ENCODE peak calls at places on chromosomes 5 and 9, in six cellular contexts. J is CD8-positive, alpha-beta memory T cell; Z is lung; D is H7; T is heart right ventricle; Q is stomach. E is an unnamed sample. For H3K36me3, the result is how much of the 10 kb centered on the place peaks cover.

GRCh38 chr9:85112376-85112775 is 442.8 kb downstream of the NTRK2 start:
- DNase-seq in Z (no peak), D (no peak), J (no peak), Q (no peak), T (no peak), E (no peak)

GRCh38 chr5:106523842-106524241 is 1146.9 kb downstream of the EFNA5 start:
- DNase-seq in Z (no peak), T (no peak), J (no peak), D (no peak), Q (no peak), E (peak)

GRCh38 chr9:103242025-103242424 is 246.9 kb downstream of the CYLC2 start:
- DNase-seq in D (no peak), T (no peak), Z (no peak), Q (no peak), J (no peak), E (no peak)

GRCh38 chr9:1267581-1267980 is 217.4 kb downstream of the DMRT2 start:
- DNase-seq in Q (peak), T (no peak), J (no peak), D (no peak), Z (no peak), E (no peak)

GRCh38 chr5:93246093-93246855 is 334.7 kb downstream of the NR2F1-AS1 start:
- DNase-seq in T (no peak), Z (no peak), J (no peak), D (no peak), Q (no peak), E (peak)

GRCh38 chr5:120372899-120373298 is 91.2 kb upstream of the PRR16 start:
- DNase-seq in T (peak), D (no peak), Z (no peak), J (no peak), Q (no peak), E (no peak)

GRCh38 chr5:32123889-32124676 is 50.0 kb downstream of the GOLPH3 start:
- DNase-seq in Q (no peak), D (no peak), Z (no peak), T (no peak), J (no peak), E (no peak)

GRCh38 chr5:115702025-115702424 is 76.2 kb upstream of the TMED7 start:
- DNase-seq in J (no peak), T (no peak), Q (no peak), Z (no peak), D (no peak), E (no peak)

GRCh38 chr5:168274416-168274815 is 17.0 kb upstream of the WWC1 start:
- DNase-seq in T (no peak), D (no peak), J (no peak), Z (no peak), Q (no peak), E (no peak)

GRCh38 chr5:3287516-3287915 is 308.1 kb upstream of the IRX1 start:
- DNase-seq in Q (no peak), T (no peak), D (no peak), J (no peak), Z (no peak), E (no peak)

GRCh38 chr5:58231041-58231440 is 228.8 kb downstream of the PLK2 start:
- DNase-seq in J (no peak), Z (no peak), D (no peak), T (no peak), Q (no peak), E (no peak)

GRCh38 chr9:15144567-15145174 is 162.3 kb downstream of the TTC39B start:
- DNase-seq in T (no peak), D (no peak), Z (no peak), Q (no peak), J (no peak), E (no peak)

GRCh38 chr5:149301744-149302380 is 30.2 kb downstream of the AFAP1L1 start:
- DNase-seq in J (no peak), D (no peak), Z (no peak), Q (no peak), T (no peak), E (no peak)

GRCh38 chr9:93174976-93175375 is 9.0 kb upstream of the WNK2 start:
- DNase-seq in T (no peak), Z (no peak), D (no peak), Q (no peak), J (no peak), E (no peak)

GRCh38 chr9:107024193-107024592 is 161.2 kb downstream of the ZNF462 start:
- DNase-seq in Z (no peak), Q (no peak), T (no peak), J (no peak), D (no peak), E (no peak)

GRCh38 chr5:5979761-5980570 is 398.4 kb downstream of the MED10 start:
- DNase-seq in J (no peak), Q (no peak), D (no peak), T (no peak), Z (no peak), E (no peak)

GRCh38 chr5:180739271-180739670 is 587 bp downstream of the OR2Y1 start:
- DNase-seq in Z (no peak), T (no peak), Q (no peak), D (no peak), J (no peak), E (no peak)

GRCh38 chr5:150585781-150586461 is 54.5 kb upstream of the SYNPO start:
- DNase-seq in J (no peak), D (no peak), T (no peak), Z (no peak), Q (peak), E (no peak)

GRCh38 chr9:109272745-109273144 is 48.1 kb downstream of the EPB41L4B start:
- DNase-seq in Z (no peak), Q (no peak), D (no peak), J (no peak), T (no peak), E (no peak)

GRCh38 chr9:6838158-6838557 is 80.4 kb downstream of the KDM4C start:
- DNase-seq in J (no peak), Z (no peak), Q (no peak), T (no peak), D (no peak), E (no peak)

GRCh38 chr5:1315709-1316587 is 21.1 kb upstream of the TERT start:
- DNase-seq in Q (peak), Z (peak), J (peak), D (peak), T (no peak), E (no peak)

GRCh38 chr9:131657456-131657855 is 82.4 kb downstream of the RAPGEF1 start:
- DNase-seq in T (no peak), D (no peak), Q (no peak), Z (no peak), J (no peak), E (peak)

GRCh38 chr5:107831612-107832395 is 161.1 kb upstream of the EFNA5 start:
- DNase-seq in T (no peak), Q (no peak), D (no peak), J (no peak), Z (no peak), E (no peak)

GRCh38 chr5:124546643-124547042 is 199.8 kb downstream of the ZNF608 start:
- DNase-seq in J (no peak), Q (no peak), T (no peak), D (peak), Z (no peak), E (peak)

GRCh38 chr5:146068136-146068717 is 37.1 kb downstream of the PLAC8L1 start:
- DNase-seq in Z (no peak), Q (no peak), J (no peak), T (no peak), D (no peak), E (no peak)

GRCh38 chr5:170738840-170739239 is 44.7 kb upstream of the GABRP start:
- DNase-seq in Q (no peak), T (no peak), D (peak), Z (no peak), J (no peak), E (no peak)

GRCh38 chr9:17116400-17116837 is 18.4 kb upstream of the CNTLN start:
- DNase-seq in J (no peak), Q (no peak), D (no peak), T (no peak), Z (no peak), E (peak)

GRCh38 chr9:108130896-108131295 is 641.3 kb upstream of the KLF4 start:
- DNase-seq in Q (peak), D (no peak), J (no peak), T (no peak), Z (no peak), E (no peak)

GRCh38 chr9:74973714-74974113 is 21.0 kb upstream of the C9orf40 start:
- DNase-seq in J (no peak), Z (no peak), Q (no peak), D (no peak), T (no peak), E (no peak)

GRCh38 chr9:99713838-99714306 is 107.8 kb upstream of the NR4A3 start:
- DNase-seq in Z (no peak), T (no peak), J (no peak), Q (no peak), D (no peak), E (no peak)

GRCh38 chr9:135901036-135901758 is 6.1 kb downstream of the CAMSAP1 start:
- DNase-seq in Q (no peak), T (no peak), J (no peak), D (no peak), Z (no peak), E (no peak)

GRCh38 chr9:111957856-111958631 is 61.4 kb downstream of the UGCG start:
- DNase-seq in T (no peak), D (no peak), J (no peak), Z (no peak), Q (no peak), E (peak)

GRCh38 chr9:136328011-136328621 is 777 bp downstream of the GPSM1 start:
- DNase-seq in D (peak), J (no peak), Q (peak), Z (no peak), T (no peak), E (no peak)

GRCh38 chr9:128102196-128102595 is 25.3 kb downstream of the PTGES2 start:
- DNase-seq in Q (no peak), Z (no peak), D (peak), J (no peak), T (no peak), E (no peak)
- H3K36me3 ChIP-seq in Q (half or more), Z (half or more), D (under half), J (under half), T (half or more), E (under half)

DNA sequence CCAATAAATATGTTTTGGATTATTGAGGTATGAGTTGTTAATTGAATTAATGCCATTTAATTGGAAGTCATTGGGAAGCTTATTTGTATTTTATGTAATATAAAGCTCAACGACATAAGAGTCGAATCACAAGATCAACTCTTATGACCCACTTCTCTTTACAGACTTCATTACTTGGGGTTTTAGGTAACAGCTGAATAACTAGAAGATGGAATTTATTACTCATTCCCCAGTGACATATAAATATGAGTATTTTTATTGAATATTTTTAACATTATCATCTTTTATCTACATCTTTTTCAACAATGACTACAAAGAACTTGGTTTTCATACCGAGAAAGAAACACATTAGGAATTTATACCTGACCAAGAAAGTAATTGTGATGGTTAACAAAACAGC is 21.1 kb downstream of the HMGCR start:
- DNase-seq in Q (no peak), D (no peak), T (no peak), Z (no peak), J (no peak), E (no peak)
- H3K36me3 ChIP-seq in Q (half or more), D (under half), T (half or more), Z (under half), J (under half), E (under half)

DNA sequence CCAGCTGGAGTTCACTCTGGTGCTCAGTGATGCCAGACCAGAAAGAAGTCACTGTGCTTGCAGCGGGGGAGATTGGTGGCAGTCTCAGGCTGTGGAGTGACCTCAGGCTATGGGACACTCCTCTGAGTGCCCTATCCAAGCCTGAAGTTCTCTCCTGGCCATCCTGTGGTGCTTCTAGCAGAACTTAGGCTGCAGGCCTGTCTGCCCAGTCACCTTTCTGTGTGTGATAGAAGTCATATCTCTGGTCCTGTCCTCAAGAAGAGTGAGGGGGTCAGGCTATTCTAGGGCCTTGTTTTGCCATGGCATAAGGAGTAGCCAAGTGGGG is 9.3 kb downstream of the PDLIM4 start:
- DNase-seq in Z (no peak), Q (no peak), J (no peak), D (no peak), T (no peak), E (no peak)
- H3K36me3 ChIP-seq in Z (under half), Q (half or more), J (under half), D (under half), T (under half), E (under half)

DNA sequence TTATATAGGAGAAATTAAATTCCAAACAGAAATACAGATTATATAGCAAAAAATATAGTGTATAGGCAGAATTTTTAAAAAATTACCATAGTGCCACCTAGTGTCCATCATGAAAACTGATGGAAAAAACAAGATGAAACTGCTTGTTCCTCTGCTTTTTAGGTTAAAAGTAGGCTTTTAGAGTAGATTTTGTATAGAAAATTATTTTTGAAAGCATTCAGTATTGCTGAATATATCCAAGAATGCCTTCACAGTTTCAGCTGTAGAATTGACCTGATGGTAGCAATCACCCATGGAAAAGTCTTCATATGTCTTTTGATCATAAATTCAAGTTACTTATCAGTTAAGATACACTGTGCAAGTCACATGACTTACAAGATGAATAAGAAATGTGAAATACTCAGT is 19.7 kb downstream of the RIOK2 start:
- DNase-seq in Z (no peak), T (no peak), D (no peak), J (no peak), Q (no peak), E (peak)
- H3K36me3 ChIP-seq in Z (under half), T (half or more), D (under half), J (under half), Q (half or more), E (under half)

GRCh38 chr5:76608833-76609232 is 14.4 kb downstream of the F2RL2 start:
- DNase-seq in Q (no peak), J (no peak), Z (no peak), D (no peak), T (no peak), E (peak)
- H3K36me3 ChIP-seq in Q (under half), J (under half), Z (under half), D (under half), T (under half), E (under half)

GRCh38 chr9:121153642-121154041 is 48.0 kb downstream of the RAB14 start:
- DNase-seq in D (no peak), Z (no peak), J (no peak), T (no peak), Q (no peak), E (no peak)
- H3K36me3 ChIP-seq in D (under half), Z (under half), J (half or more), T (half or more), Q (half or more), E (under half)

GRCh38 chr5:138934971-138935370 is 59.8 kb upstream of the LRRTM2 start:
- DNase-seq in D (no peak), J (no peak), T (no peak), Z (no peak), Q (peak), E (no peak)
- H3K36me3 ChIP-seq in D (under half), J (under half), T (half or more), Z (under half), Q (half or more), E (under half)

GRCh38 chr5:178229861-178230260 is 2.7 kb downstream of the PHYKPL start:
- DNase-seq in Q (no peak), Z (no peak), T (no peak), D (no peak), J (no peak), E (no peak)
- H3K36me3 ChIP-seq in Q (half or more), Z (under half), T (half or more), D (under half), J (under half), E (under half)